ENCODE peak calls at places on chromosome 1, in six cellular contexts. Q, I, E, A, X and N are unnamed samples.

GRCh38 chr1:8474369-8474768 is 156.5 kb downstream of the SLC45A1 start:
- DNase-seq in Q (no peak), I (no peak), E (no peak), A (no peak), X (no peak), N (no peak)

GRCh38 chr1:89670711-89671110 is 37.8 kb downstream of the LRRC8C start:
- DNase-seq in Q (no peak), I (no peak), E (no peak), A (no peak), X (no peak), N (no peak)

GRCh38 chr1:231338270-231339128 is at the start of gene SPRTN:
- DNase-seq in Q (no peak), I (peak; percentile 43), E (no peak), A (no peak), X (no peak), N (no peak)

GRCh38 chr1:221845650-221846371 is 103.9 kb upstream of the DUSP10 start:
- DNase-seq in Q (no peak), I (peak; percentile 28), E (peak; percentile 86), A (peak; percentile 65), X (peak; percentile 87), N (no peak)

GRCh38 chr1:186191511-186191910 is 183.5 kb downstream of the TPR start:
- DNase-seq in Q (no peak), I (no peak), E (no peak), A (no peak), X (no peak), N (no peak)

GRCh38 chr1:115677570-115677969 is 35.8 kb downstream of the VANGL1 start:
- DNase-seq in Q (no peak), I (no peak), E (no peak), A (no peak), X (no peak), N (no peak)

GRCh38 chr1:203625623-203626189 is 926 bp upstream of the ATP2B4 start:
- DNase-seq in Q (no peak), I (peak; percentile 89), E (no peak), A (no peak), X (peak; percentile 68), N (no peak)

GRCh38 chr1:17016317-17016661 is 4.6 kb upstream of the ATP13A2 start:
- DNase-seq in Q (no peak), I (peak; percentile 70), E (no peak), A (peak; percentile 58), X (no peak), N (no peak)

GRCh38 chr1:17525065-17525464 is 14.4 kb upstream of the ARHGEF10L start:
- DNase-seq in Q (no peak), I (no peak), E (no peak), A (no peak), X (no peak), N (no peak)

GRCh38 chr1:50474859-50475809 is 51.9 kb upstream of the DMRTA2 start:
- DNase-seq in Q (no peak), I (peak; percentile 38), E (no peak), A (no peak), X (peak; percentile 25), N (no peak)

GRCh38 chr1:41241748-41242644 is at the start of gene SCMH1:
- DNase-seq in Q (peak; percentile 76), I (peak; percentile 46), E (no peak), A (peak; percentile 51), X (peak; percentile 84), N (peak; percentile 18)

GRCh38 chr1:101148987-101149386 is 87.8 kb upstream of the S1PR1 start:
- DNase-seq in Q (no peak), I (peak; percentile 84), E (no peak), A (peak; percentile 53), X (no peak), N (no peak)

GRCh38 chr1:25657786-25658760 is 41.5 kb downstream of the MAN1C1 start:
- DNase-seq in Q (no peak), I (no peak), E (no peak), A (no peak), X (no peak), N (no peak)

GRCh38 chr1:246765521-246765920 is 41.3 kb downstream of the SCCPDH start:
- DNase-seq in Q (no peak), I (no peak), E (no peak), A (no peak), X (no peak), N (no peak)

GRCh38 chr1:47664356-47664755 is 226.5 kb downstream of the FOXD2 start:
- DNase-seq in Q (peak; percentile 56), I (no peak), E (no peak), A (no peak), X (no peak), N (peak; percentile 43)

GRCh38 chr1:2529776-2530500 is at the start of gene HES5:
- DNase-seq in Q (no peak), I (no peak), E (no peak), A (no peak), X (no peak), N (no peak)

DNA sequence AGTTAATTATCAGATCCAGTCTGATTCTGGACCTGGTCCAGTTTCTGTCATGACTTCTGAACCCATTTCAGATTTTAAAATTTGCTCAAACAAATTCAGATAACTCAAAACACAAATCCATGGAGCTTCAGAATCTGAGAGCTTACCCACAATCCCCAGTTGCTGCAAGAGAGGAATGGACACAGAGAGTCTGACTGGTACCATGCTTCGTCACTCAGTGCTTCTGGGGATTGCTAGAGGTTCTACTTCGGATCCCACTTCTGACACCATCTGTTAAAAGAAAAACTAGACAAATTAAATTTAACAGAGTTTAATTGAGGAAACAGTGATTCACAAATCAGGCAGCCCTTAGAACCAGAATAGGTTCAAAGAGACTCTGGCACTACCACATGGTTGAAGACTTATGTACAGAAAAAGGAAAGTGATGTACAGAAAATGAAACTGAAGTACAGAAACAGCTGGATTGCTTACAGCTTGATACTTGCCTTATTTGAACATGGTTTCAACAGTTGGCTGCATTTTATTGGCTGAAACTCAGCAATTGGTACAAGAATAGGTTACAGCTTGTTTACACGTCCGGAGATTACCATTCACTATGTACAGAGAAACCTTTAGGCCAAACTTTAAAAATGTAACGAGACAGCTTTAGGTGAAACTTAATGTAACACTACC is 60.7 kb upstream of the TEKT2 start:
- DNase-seq in Q (no peak), I (no peak), E (no peak), A (no peak), X (no peak), N (no peak)
- H3K4me3 ChIP-seq in Q (peak overlapping the region; percentile 30), I (no peak overlapping the region), E (no peak overlapping the region), A (no peak overlapping the region), X (no peak overlapping the region), N (no peak overlapping the region)

DNA sequence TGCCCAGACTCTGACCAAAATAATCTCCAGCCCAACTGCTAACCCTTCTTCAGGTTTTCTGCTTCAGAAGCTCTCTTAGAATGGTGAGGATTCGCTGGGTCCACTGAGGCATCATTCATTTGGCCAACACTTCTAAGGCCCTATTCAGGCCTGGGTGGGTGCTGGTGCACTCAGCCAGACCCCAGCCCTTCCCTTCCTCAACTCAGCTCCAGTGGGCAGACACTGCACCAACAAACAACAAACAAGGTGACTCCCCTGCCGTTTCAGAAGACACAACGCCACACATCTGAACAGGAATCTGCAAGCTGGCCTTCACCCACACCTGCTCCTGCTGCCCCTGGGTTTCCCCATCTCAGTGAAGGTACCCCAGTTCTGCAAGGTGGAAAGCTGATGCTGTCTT is 6.0 kb downstream of the HEYL start:
- DNase-seq in Q (no peak), I (no peak), E (no peak), A (no peak), X (no peak), N (no peak)
- H3K4me3 ChIP-seq in Q (peak overlapping the region; percentile 52), I (no peak overlapping the region), E (peak overlapping the region; percentile 10), A (no peak overlapping the region), X (no peak overlapping the region), N (no peak overlapping the region)

DNA sequence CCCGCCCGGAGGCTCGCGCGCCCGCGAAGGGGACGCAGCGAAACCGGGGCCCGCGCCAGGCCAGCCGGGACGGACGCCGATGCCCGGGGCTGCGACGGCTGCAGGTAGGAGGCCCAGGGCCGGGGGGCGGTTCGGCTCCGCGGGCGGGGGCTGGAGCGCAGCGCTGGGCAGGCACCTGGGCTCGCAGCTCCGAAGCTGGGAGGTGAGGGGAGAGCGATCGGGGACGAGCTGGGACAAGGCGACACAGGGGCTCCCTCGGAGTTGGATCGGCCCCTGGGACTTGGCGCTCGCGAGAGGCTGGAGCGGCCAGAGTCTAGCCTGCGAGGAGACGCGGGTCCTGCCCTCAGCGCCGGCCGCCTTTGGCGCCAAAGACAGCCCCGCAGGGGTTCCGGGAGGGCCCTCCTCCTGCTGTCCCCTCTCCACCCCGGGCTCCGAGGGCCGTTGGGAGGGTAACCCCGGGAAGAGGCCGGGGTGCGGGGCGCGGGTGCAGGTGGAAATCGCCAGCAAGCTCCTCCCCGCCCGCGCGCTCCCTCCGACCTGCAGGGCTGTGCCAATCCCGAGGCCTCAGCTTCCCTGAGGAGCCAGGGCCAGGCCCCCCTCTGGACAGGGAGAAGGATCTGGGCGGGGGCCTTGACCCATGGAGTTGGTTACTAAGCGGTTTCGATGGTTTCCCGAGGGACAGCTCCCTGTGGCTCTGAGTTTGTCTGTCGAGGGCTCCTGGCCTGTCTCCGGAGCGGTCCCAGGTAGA is 396 bp downstream of the TP73 start:
- DNase-seq in Q (no peak), I (no peak), E (no peak), A (no peak), X (no peak), N (no peak)
- H3K4me3 ChIP-seq in Q (peak overlapping the region; percentile 28), I (no peak overlapping the region), E (peak overlapping the region; percentile 31), A (no peak overlapping the region), X (no peak overlapping the region), N (no peak overlapping the region)

GRCh38 chr1:230105245-230105753 is 38.3 kb downstream of the GALNT2 start:
- DNase-seq in Q (no peak), I (no peak), E (no peak), A (no peak), X (no peak), N (no peak)
- H3K4me3 ChIP-seq in Q (peak overlapping the region; percentile 4), I (no peak overlapping the region), E (peak overlapping the region; percentile 11), A (peak overlapping the region; percentile 23), X (no peak overlapping the region), N (no peak overlapping the region)